ENCODE peak calls at places on chromosome 9, in six cellular contexts. T, A, Q, D, B and S are unnamed samples. For H3K4me1, the result is how much of the 10 kb centered on the place peaks cover.

GRCh38 chr9:13952906-13953305 is 361.0 kb downstream of the NFIB start:
- DNase-seq in T (no peak), A (no peak), Q (no peak), D (no peak), B (no peak), S (no peak)

GRCh38 chr9:21081999-21082398 is 4.3 kb upstream of the IFNB1 start:
- DNase-seq in T (no peak), A (no peak), Q (no peak), D (no peak), B (no peak), S (no peak)

GRCh38 chr9:79611091-79611614 is 39.4 kb downstream of the TLE4 start:
- DNase-seq in T (peak), A (peak), Q (peak), D (no peak), B (no peak), S (peak)

GRCh38 chr9:133825555-133826198 is 87.5 kb upstream of the SARDH start:
- DNase-seq in T (no peak), A (no peak), Q (no peak), D (no peak), B (no peak), S (no peak)

GRCh38 chr9:126956929-126957686 is 42.5 kb downstream of the RALGPS1 start:
- DNase-seq in T (peak), A (no peak), Q (peak), D (peak), B (peak), S (peak)

GRCh38 chr9:16213781-16214515 is 656.5 kb downstream of the BNC2 start:
- DNase-seq in T (no peak), A (no peak), Q (no peak), D (peak), B (no peak), S (no peak)

GRCh38 chr9:32955655-32956478 is 45.6 kb downstream of the APTX start:
- DNase-seq in T (no peak), A (no peak), Q (no peak), D (no peak), B (no peak), S (no peak)

GRCh38 chr9:105064248-105065118 is 136.5 kb upstream of the ABCA1 start:
- DNase-seq in T (peak), A (peak), Q (peak), D (peak), B (no peak), S (peak)

GRCh38 chr9:127761491-127761904 is 17.0 kb downstream of the SH2D3C start:
- DNase-seq in T (no peak), A (no peak), Q (peak), D (no peak), B (no peak), S (peak)

GRCh38 chr9:131714161-131714646 is 25.7 kb downstream of the RAPGEF1 start:
- DNase-seq in T (no peak), A (no peak), Q (no peak), D (no peak), B (no peak), S (no peak)

GRCh38 chr9:134066923-134067851 is 639 bp downstream of the BRD3 start:
- DNase-seq in T (no peak), A (peak), Q (peak), D (peak), B (no peak), S (peak)

GRCh38 chr9:120625222-120625621 is 45.3 kb upstream of the CDK5RAP2 start:
- DNase-seq in T (no peak), A (no peak), Q (peak), D (no peak), B (no peak), S (no peak)

GRCh38 chr9:108743901-108744371 is 111.8 kb downstream of the ACTL7B start:
- DNase-seq in T (peak), A (no peak), Q (peak), D (peak), B (no peak), S (peak)

GRCh38 chr9:16243798-16244197 is 626.7 kb downstream of the BNC2 start:
- DNase-seq in T (peak), A (no peak), Q (peak), D (peak), B (no peak), S (peak)

GRCh38 chr9:106928350-106928749 is 65.4 kb downstream of the ZNF462 start:
- DNase-seq in T (no peak), A (no peak), Q (no peak), D (no peak), B (no peak), S (no peak)

GRCh38 chr9:135136481-135136880 is 49.0 kb downstream of the OLFM1 start:
- DNase-seq in T (no peak), A (no peak), Q (no peak), D (no peak), B (no peak), S (no peak)

GRCh38 chr9:83992407-83992806 is 11.8 kb downstream of the RMI1 start:
- DNase-seq in T (no peak), A (no peak), Q (no peak), D (peak), B (no peak), S (no peak)

GRCh38 chr9:98472216-98472615 is 216.8 kb upstream of the TBC1D2 start:
- DNase-seq in T (no peak), A (no peak), Q (peak), D (peak), B (no peak), S (no peak)

GRCh38 chr9:110832916-110833315 is 164.3 kb downstream of the MUSK start:
- DNase-seq in T (no peak), A (no peak), Q (no peak), D (no peak), B (no peak), S (no peak)

GRCh38 chr9:272251-273213 is 57.9 kb downstream of the DOCK8 start:
- DNase-seq in T (no peak), A (peak), Q (no peak), D (no peak), B (no peak), S (no peak)

GRCh38 chr9:100498592-100498991 is 25.6 kb downstream of the TMEFF1 start:
- DNase-seq in T (no peak), A (no peak), Q (no peak), D (no peak), B (no peak), S (no peak)

GRCh38 chr9:127437497-127438264 is 13.5 kb downstream of the ZNF79 start:
- DNase-seq in T (no peak), A (no peak), Q (peak), D (no peak), B (no peak), S (no peak)

GRCh38 chr9:127263664-127264063 is 910 bp upstream of the GARNL3 start:
- DNase-seq in T (no peak), A (no peak), Q (no peak), D (no peak), B (no peak), S (no peak)

GRCh38 chr9:103397868-103398600 is 402.9 kb downstream of the CYLC2 start:
- DNase-seq in T (peak), A (peak), Q (peak), D (peak), B (peak), S (peak)

GRCh38 chr9:93268551-93269314 is 84.8 kb downstream of the WNK2 start:
- DNase-seq in T (no peak), A (peak), Q (no peak), D (peak), B (no peak), S (no peak)

GRCh38 chr9:93486269-93486668 is 32.9 kb upstream of the FAM120AOS start:
- DNase-seq in T (no peak), A (no peak), Q (no peak), D (no peak), B (no peak), S (no peak)

GRCh38 chr9:114799441-114799840 is 6.4 kb downstream of the TNFSF15 start:
- DNase-seq in T (peak), A (no peak), Q (peak), D (peak), B (no peak), S (peak)

GRCh38 chr9:116287721-116288120 is 134.1 kb downstream of the PAPPA start:
- DNase-seq in T (no peak), A (no peak), Q (no peak), D (no peak), B (no peak), S (no peak)

GRCh38 chr9:108813951-108814601 is 41.7 kb downstream of the ACTL7B start:
- DNase-seq in T (no peak), A (no peak), Q (peak), D (peak), B (peak), S (peak)

GRCh38 chr9:103798620-103799019 is 295.5 kb upstream of the SMC2 start:
- DNase-seq in T (no peak), A (no peak), Q (peak), D (peak), B (no peak), S (no peak)

GRCh38 chr9:36263662-36264061 is 5.4 kb upstream of the GNE start:
- DNase-seq in T (no peak), A (no peak), Q (no peak), D (no peak), B (no peak), S (no peak)

GRCh38 chr9:32986971-32987370 is 14.5 kb downstream of the APTX start:
- DNase-seq in T (no peak), A (no peak), Q (peak), D (no peak), B (no peak), S (no peak)

GRCh38 chr9:98332405-98332831 is 77.0 kb upstream of the TBC1D2 start:
- DNase-seq in T (no peak), A (no peak), Q (no peak), D (no peak), B (no peak), S (no peak)

GRCh38 chr9:88236531-88237453 is 98.5 kb upstream of the SPATA31C2 start:
- DNase-seq in T (no peak), A (no peak), Q (no peak), D (no peak), B (no peak), S (no peak)

GRCh38 chr9:128339761-128340690 is at the start of gene SLC27A4:
- DNase-seq in T (peak), A (peak), Q (peak), D (peak), B (peak), S (peak)

GRCh38 chr9:110880123-110880522 is 158.1 kb downstream of the LPAR1 start:
- DNase-seq in T (no peak), A (no peak), Q (peak), D (no peak), B (no peak), S (peak)

GRCh38 chr9:113350338-113350672 is 964 bp downstream of the BSPRY start:
- DNase-seq in T (no peak), A (no peak), Q (no peak), D (no peak), B (no peak), S (no peak)

GRCh38 chr9:93677641-93678136 is 101.3 kb downstream of the PHF2 start:
- DNase-seq in T (no peak), A (no peak), Q (no peak), D (no peak), B (no peak), S (no peak)

DNA sequence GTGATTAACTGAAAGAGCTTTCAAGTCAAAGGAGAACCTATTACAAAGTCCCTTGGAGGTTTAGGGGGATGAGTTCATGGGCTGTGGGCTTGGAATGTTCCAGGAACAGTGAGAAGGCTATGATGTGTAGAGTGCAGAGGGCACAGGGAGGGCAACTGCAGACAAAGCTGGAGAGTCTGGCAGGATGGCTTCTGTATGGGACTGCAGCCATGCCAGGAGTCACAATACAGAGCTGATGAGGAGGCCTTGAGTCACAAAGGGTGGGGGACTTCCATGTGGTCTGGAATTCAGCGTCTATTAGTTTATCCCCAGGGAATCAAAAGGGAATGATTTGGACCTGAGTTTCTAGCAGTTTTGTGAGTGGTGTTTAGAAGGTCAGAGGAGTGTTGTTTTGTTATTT is 14.4 kb upstream of the TEK start:
- DNase-seq in T (no peak), A (no peak), Q (no peak), D (no peak), B (no peak), S (no peak)
- H3K4me2 ChIP-seq in T (no peak), A (no peak), Q (no peak), D (no peak), B (no peak), S (no peak)

GRCh38 chr9:75088646-75089368 is 493 bp downstream of the OSTF1 start:
- DNase-seq in T (no peak), A (peak), Q (peak), D (peak), B (no peak), S (peak)
- H3K4me1 ChIP-seq in T (under half), A (under half), Q (under half), D (under half), B (under half), S (under half)

DNA sequence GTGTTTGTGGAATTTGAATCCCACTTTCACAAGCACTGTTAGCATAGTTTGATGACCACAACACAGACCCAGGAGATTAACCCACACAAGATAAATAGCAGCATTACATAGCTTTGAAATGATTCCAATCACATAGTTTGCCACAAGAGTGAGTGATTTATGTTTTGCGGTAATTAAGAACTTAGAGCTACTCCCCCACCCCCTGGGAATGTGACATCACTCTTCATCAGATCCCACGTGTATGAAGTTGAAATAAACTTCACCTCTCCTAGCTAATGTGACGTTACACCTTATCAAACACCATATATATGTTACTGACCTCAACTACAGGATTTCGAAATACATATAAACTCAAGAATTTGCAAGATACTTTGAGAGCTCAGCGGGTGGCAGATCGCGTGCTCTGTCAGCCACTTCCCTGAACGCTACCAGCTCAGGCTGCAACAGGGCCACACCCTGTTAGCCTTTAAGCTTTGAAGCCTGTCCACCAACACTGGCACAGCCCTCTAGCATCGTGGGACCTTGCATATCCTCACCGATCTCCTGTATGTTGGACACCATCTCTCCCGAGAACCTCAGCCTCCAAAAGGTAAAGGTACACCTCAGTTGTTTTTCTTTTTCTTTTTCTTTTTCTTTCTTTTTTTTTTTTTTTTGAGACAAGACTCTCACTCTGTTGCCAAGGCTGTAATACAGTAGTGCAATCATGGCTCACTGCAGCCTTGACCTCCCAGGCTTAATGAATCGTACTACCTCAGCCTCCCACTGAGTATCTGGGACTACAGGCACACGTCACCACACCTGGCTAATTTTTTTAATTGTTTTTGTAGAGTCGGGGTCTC is 1.8 kb upstream of the AGTPBP1 start:
- DNase-seq in T (no peak), A (no peak), Q (peak), D (peak), B (peak), S (peak)
- H3K4me2 ChIP-seq in T (no peak), A (no peak), Q (no peak), D (peak), B (peak), S (peak)

GRCh38 chr9:82106536-82106935 is 118.0 kb downstream of the SPATA31D1 start:
- DNase-seq in T (no peak), A (no peak), Q (no peak), D (no peak), B (no peak), S (no peak)

GRCh38 chr9:82108881-82109280 is 120.3 kb downstream of the SPATA31D1 start:
- DNase-seq in T (no peak), A (no peak), Q (no peak), D (no peak), B (no peak), S (no peak)

GRCh38 chr9:82109626-82110025 is 121.1 kb downstream of the SPATA31D1 start:
- DNase-seq in T (no peak), A (no peak), Q (no peak), D (no peak), B (no peak), S (no peak)

GRCh38 chr9:82105729-82106128 is 117.2 kb downstream of the SPATA31D1 start:
- DNase-seq in T (no peak), A (peak), Q (peak), D (peak), B (no peak), S (no peak)

GRCh38 chr9:82108474-82108873 is 119.9 kb downstream of the SPATA31D1 start:
- DNase-seq in T (no peak), A (no peak), Q (no peak), D (no peak), B (no peak), S (no peak)
- H3K4me1 ChIP-seq in T (under half), A (under half), Q (under half), D (under half), B (under half), S (under half)

DNA sequence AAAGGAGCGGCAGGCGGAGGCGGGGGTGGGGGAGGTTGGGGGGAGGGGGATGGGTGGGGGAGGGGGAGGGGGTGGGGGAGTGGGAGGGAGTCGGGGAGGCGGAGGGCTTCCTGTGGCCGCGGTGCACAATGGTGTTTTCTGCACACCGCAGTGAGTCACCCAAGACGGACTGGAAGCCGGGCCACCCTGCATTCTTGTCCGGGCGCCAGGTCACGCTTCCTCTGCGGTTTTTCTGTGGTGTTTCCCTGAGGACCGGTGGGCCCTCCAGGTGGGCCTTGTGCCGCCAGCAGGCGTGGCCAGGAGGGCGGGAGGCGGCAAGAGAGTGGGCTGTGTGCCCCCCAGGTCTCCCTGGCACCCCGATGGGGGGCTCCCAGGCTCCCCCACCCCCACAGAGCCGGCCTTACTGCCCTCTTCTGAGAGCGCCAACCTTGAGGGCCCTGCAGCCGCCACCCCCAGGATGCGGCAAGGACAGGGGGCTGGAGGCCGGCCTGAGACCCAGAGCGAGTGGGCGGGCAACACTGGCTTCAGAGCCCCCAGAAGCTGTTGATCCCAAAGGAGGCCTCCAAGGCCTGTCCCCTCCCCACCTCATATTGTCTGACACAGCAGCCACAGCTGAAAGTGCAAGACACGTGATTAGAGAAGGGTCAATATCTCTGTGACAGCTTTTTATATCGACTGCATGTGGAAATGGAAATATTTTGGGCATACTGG is 11.1 kb downstream of the EXD3 start:
- DNase-seq in T (no peak), A (no peak), Q (no peak), D (no peak), B (peak), S (no peak)
- H3K4me2 ChIP-seq in T (no peak), A (no peak), Q (no peak), D (no peak), B (peak), S (no peak)

GRCh38 chr9:77946969-77947368 is 84.6 kb downstream of the GNAQ start:
- DNase-seq in T (no peak), A (no peak), Q (no peak), D (no peak), B (no peak), S (no peak)
- H3K4me1 ChIP-seq in T (under half), A (under half), Q (under half), D (under half), B (under half), S (under half)

GRCh38 chr9:18775969-18776368 is 257.0 kb downstream of the SAXO1 start:
- DNase-seq in T (no peak), A (no peak), Q (no peak), D (no peak), B (no peak), S (no peak)

GRCh38 chr9:18778846-18779245 is 254.2 kb downstream of the SAXO1 start:
- DNase-seq in T (no peak), A (no peak), Q (no peak), D (no peak), B (no peak), S (no peak)

GRCh38 chr9:18771736-18772135 is 261.3 kb downstream of the SAXO1 start:
- DNase-seq in T (no peak), A (no peak), Q (no peak), D (no peak), B (no peak), S (no peak)

GRCh38 chr9:18776836-18777820 is 255.9 kb downstream of the SAXO1 start:
- DNase-seq in T (no peak), A (no peak), Q (no peak), D (no peak), B (no peak), S (no peak)
- H3K4me2 ChIP-seq in T (peak), A (no peak), Q (no peak), D (no peak), B (no peak), S (no peak)